ENCODE peak calls at places on chromosomes 3 and 15, in six cellular contexts. G, P, K, D, E and B are unnamed samples.

GRCh38 chr15:45395956-45396355 is 17.6 kb upstream of the GATM start:
- DNase-seq in G (no peak), P (no peak), K (no peak), D (no peak), E (no peak), B (no peak)

GRCh38 chr3:121075191-121075590 is 167.2 kb downstream of the STXBP5L start:
- DNase-seq in G (no peak), P (no peak), K (no peak), D (no peak), E (no peak), B (no peak)

GRCh38 chr3:15387171-15387581 is 40.2 kb downstream of the METTL6 start:
- DNase-seq in G (no peak), P (no peak), K (no peak), D (no peak), E (no peak), B (peak; percentile 35)

GRCh38 chr3:188316021-188316722 is 162.2 kb downstream of the LPP start:
- DNase-seq in G (no peak), P (no peak), K (no peak), D (no peak), E (peak; percentile 75), B (peak; percentile 41)

GRCh38 chr3:136281966-136282554 is 31.9 kb downstream of the PCCB start:
- DNase-seq in G (no peak), P (no peak), K (no peak), D (no peak), E (no peak), B (peak; percentile 26)

GRCh38 chr3:54891540-54891897 is 36.3 kb downstream of the LRTM1 start:
- DNase-seq in G (peak; percentile 83), P (peak; percentile 88), K (peak; percentile 82), D (peak; percentile 82), E (peak; percentile 96), B (peak; percentile 95)

GRCh38 chr3:194120789-194121770 is 14.9 kb upstream of the HES1 start:
- DNase-seq in G (no peak), P (no peak), K (no peak), D (no peak), E (no peak), B (no peak)

GRCh38 chr3:112752092-112752512 is 94.6 kb downstream of the CD200R1L start:
- DNase-seq in G (no peak), P (no peak), K (no peak), D (no peak), E (no peak), B (no peak)

GRCh38 chr3:58471025-58471887 is 20.6 kb upstream of the KCTD6 start:
- DNase-seq in G (peak; percentile 87), P (no peak), K (peak; percentile 56), D (no peak), E (peak; percentile 91), B (peak; percentile 79)

GRCh38 chr15:63296195-63296594 is 18.8 kb downstream of the APH1B start:
- DNase-seq in G (no peak), P (no peak), K (no peak), D (no peak), E (no peak), B (no peak)

GRCh38 chr15:48500595-48500994 is 144.9 kb downstream of the FBN1 start:
- DNase-seq in G (no peak), P (no peak), K (no peak), D (no peak), E (no peak), B (no peak)

GRCh38 chr3:75015280-75015679 is 400.8 kb upstream of the CNTN3 start:
- DNase-seq in G (no peak), P (no peak), K (no peak), D (no peak), E (no peak), B (no peak)

GRCh38 chr3:159765025-159765859 is 223.4 kb upstream of the IL12A start:
- DNase-seq in G (peak; percentile 99), P (peak; percentile 93), K (peak; percentile 97), D (peak; percentile 74), E (peak; percentile 99), B (peak; percentile 99)

GRCh38 chr3:159764211-159765024 is 224.2 kb upstream of the IL12A start:
- DNase-seq in G (peak; percentile 70), P (peak; percentile 66), K (no peak), D (peak; percentile 80), E (peak; percentile 98), B (peak; percentile 81)

GRCh38 chr3:159763466-159764210 is 225.0 kb upstream of the IL12A start:
- DNase-seq in G (peak; percentile 91), P (peak; percentile 67), K (no peak), D (peak; percentile 91), E (peak; percentile 97), B (peak; percentile 86)

GRCh38 chr3:159765860-159766294 is 222.8 kb upstream of the IL12A start:
- DNase-seq in G (no peak), P (no peak), K (no peak), D (no peak), E (no peak), B (no peak)

GRCh38 chr3:159766563-159767185 is 222.0 kb upstream of the IL12A start:
- DNase-seq in G (peak; percentile 55), P (no peak), K (no peak), D (no peak), E (peak; percentile 89), B (peak; percentile 57)
- H3K4me3 ChIP-seq in G (peak overlapping the region; percentile 83), P (peak overlapping the region; percentile 80), K (peak overlapping the region; percentile 89), D (no peak overlapping the region), E (peak overlapping the region; percentile 92), B (no peak overlapping the region)

GRCh38 chr3:102736961-102737304 is 302.1 kb downstream of the ZPLD1 start:
- DNase-seq in G (no peak), P (no peak), K (no peak), D (no peak), E (no peak), B (no peak)

GRCh38 chr3:102736288-102736960 is 301.6 kb downstream of the ZPLD1 start:
- DNase-seq in G (no peak), P (no peak), K (no peak), D (no peak), E (no peak), B (no peak)

GRCh38 chr3:102741694-102742093 is 306.9 kb downstream of the ZPLD1 start:
- DNase-seq in G (no peak), P (no peak), K (no peak), D (no peak), E (no peak), B (no peak)

GRCh38 chr3:102737353-102737752 is 302.5 kb downstream of the ZPLD1 start:
- DNase-seq in G (no peak), P (no peak), K (no peak), D (no peak), E (peak; percentile 53), B (no peak)

DNA sequence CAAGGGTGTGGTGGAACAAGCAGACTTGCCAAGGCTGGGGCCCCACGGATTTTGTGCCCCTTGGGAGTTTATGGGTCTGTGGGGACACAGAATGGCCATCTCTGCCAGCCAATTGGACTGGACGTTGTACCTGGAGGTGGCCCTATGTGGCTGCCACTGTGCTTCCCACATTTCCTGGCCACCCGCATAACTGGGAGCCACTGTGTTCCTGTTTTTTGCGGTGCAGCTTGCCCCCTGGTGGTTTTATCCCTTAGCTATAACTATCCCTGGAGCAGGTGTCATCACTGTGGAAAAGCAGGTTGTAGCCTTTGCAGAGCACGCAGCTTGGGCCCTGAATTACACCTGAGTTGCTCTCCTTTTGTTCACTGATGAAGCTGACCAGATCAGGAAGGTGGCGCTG is 306.3 kb downstream of the ZPLD1 start:
- DNase-seq in G (no peak), P (no peak), K (no peak), D (no peak), E (no peak), B (no peak)
- TF ChIP-seq CTCF in G (no peak), P (peak; percentile 36), K (no peak), D (no peak), E (no peak), B (no peak)

GRCh38 chr3:53495091-53495517 is 693 bp downstream of the CACNA1D start:
- DNase-seq in G (no peak), P (no peak), K (no peak), D (no peak), E (no peak), B (no peak)

GRCh38 chr3:53496984-53497383 is 2.6 kb downstream of the CACNA1D start:
- DNase-seq in G (no peak), P (no peak), K (no peak), D (no peak), E (no peak), B (no peak)

GRCh38 chr3:53493997-53494791 is at the start of gene CACNA1D:
- DNase-seq in G (no peak), P (no peak), K (no peak), D (peak; percentile 85), E (peak; percentile 88), B (peak; percentile 4)

GRCh38 chr3:53493618-53493996 is 804 bp upstream of the CACNA1D start:
- DNase-seq in G (no peak), P (no peak), K (no peak), D (no peak), E (no peak), B (no peak)

DNA sequence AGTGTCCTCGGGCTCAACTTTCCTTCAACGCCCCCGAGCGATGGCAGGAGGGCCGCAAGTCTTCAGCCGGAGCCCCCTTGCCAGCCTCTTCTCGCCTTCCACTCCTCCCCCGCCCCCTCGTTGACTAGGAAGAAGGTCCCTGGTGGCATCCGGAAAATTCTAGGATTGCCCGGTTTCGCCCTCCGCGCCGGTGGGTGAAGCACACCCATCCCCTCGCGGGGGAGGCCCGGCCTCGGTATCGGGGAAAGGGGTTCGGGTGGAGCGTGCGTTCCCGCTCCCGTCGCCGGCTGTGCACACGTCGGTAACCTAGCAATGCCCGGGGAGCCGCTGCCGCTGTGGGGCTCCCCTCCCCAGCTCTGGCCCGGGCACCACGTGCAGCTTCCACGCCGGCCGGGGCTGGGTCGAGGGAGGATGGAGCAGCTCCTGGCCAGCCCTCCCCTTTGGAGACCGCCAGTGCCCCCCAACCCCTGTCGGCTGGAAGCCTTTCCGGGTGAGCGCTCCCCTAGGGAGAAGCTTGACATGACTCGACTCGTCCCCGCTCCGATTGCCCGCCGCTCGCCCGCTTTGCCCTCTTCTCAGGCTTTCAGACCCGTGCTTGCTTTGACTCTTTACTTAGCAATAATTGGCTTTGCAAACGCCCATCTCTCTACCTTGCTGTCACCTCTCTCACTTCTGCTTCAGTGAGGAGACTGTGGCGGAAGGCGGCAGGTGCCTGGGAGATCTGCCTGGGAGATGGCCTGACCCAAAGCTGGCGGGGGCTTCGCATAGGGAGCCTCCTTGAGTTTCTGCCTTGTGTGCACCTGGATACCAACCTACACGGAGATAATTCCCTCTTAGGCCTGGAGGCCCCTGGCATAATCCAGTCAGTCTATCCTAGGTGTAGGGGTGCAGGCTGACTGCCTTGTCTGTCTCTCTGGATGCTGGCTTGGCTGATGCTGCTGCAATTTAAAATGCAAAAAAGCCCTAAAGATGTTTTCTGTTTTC is 1.4 kb downstream of the CACNA1D start:
- DNase-seq in G (no peak), P (no peak), K (no peak), D (no peak), E (no peak), B (no peak)
- H3K4me3 ChIP-seq in G (peak overlapping the region; percentile 34), P (peak overlapping the region; percentile 51), K (no peak overlapping the region), D (peak overlapping the region; percentile 54), E (no peak overlapping the region), B (no peak overlapping the region)

GRCh38 chr3:67534594-67534993 is 119.8 kb downstream of the SUCLG2 start:
- DNase-seq in G (no peak), P (no peak), K (no peak), D (no peak), E (no peak), B (no peak)

GRCh38 chr3:67529915-67530314 is 124.5 kb downstream of the SUCLG2 start:
- DNase-seq in G (no peak), P (no peak), K (no peak), D (no peak), E (no peak), B (no peak)

GRCh38 chr3:67531149-67532101 is 123.0 kb downstream of the SUCLG2 start:
- DNase-seq in G (no peak), P (no peak), K (no peak), D (no peak), E (no peak), B (peak; percentile 32)

GRCh38 chr3:67526246-67526645 is 128.2 kb downstream of the SUCLG2 start:
- DNase-seq in G (peak; percentile 65), P (no peak), K (peak; percentile 83), D (no peak), E (no peak), B (peak; percentile 77)

GRCh38 chr3:67529337-67529736 is 125.1 kb downstream of the SUCLG2 start:
- DNase-seq in G (no peak), P (no peak), K (no peak), D (no peak), E (no peak), B (no peak)
- TF ChIP-seq CTCF in G (peak; percentile 21), P (no peak), K (no peak), D (no peak), E (no peak), B (no peak)